ENCODE peak calls at places on chromosomes 3 and 15, in six cellular contexts. One of them, this sample, is unnamed. For H3K4me1, the result is how much of the 10 kb centered on the place peaks cover.

GRCh38 chr3:157232146-157232545 is 72.2 kb upstream of the CCNL1 start:
- DNase-seq in endothelial cell of umbilical vein: no peak
- DNase-seq in cardiac muscle cell: no peak
- DNase-seq in A673: no peak
- DNase-seq in tibial nerve: no peak
- DNase-seq in HAP-1: no peak
- DNase-seq in this sample: no peak

GRCh38 chr3:27326211-27326948 is 42.8 kb downstream of the NEK10 start:
- DNase-seq in endothelial cell of umbilical vein: peak
- DNase-seq in cardiac muscle cell: no peak
- DNase-seq in A673: no peak
- DNase-seq in tibial nerve: peak
- DNase-seq in HAP-1: no peak
- DNase-seq in this sample: no peak

GRCh38 chr15:49045691-49046112 is 544 bp downstream of the SECISBP2L start:
- DNase-seq in endothelial cell of umbilical vein: peak
- DNase-seq in cardiac muscle cell: peak
- DNase-seq in A673: peak
- DNase-seq in tibial nerve: peak
- DNase-seq in HAP-1: peak
- DNase-seq in this sample: peak

GRCh38 chr15:59140422-59141226 is 35.7 kb downstream of the CCNB2 start:
- DNase-seq in endothelial cell of umbilical vein: no peak
- DNase-seq in cardiac muscle cell: no peak
- DNase-seq in A673: no peak
- DNase-seq in tibial nerve: no peak
- DNase-seq in HAP-1: no peak
- DNase-seq in this sample: no peak

GRCh38 chr15:81363261-81363660 is 10.8 kb downstream of the TMC3 start:
- DNase-seq in endothelial cell of umbilical vein: no peak
- DNase-seq in cardiac muscle cell: no peak
- DNase-seq in A673: no peak
- DNase-seq in tibial nerve: no peak
- DNase-seq in HAP-1: no peak
- DNase-seq in this sample: no peak

GRCh38 chr3:181729071-181729915 is 17.6 kb downstream of the SOX2 start:
- DNase-seq in endothelial cell of umbilical vein: no peak
- DNase-seq in cardiac muscle cell: no peak
- DNase-seq in A673: no peak
- DNase-seq in tibial nerve: no peak
- DNase-seq in HAP-1: no peak
- DNase-seq in this sample: no peak

GRCh38 chr3:10189557-10190374 is 25.0 kb downstream of the IRAK2 start:
- DNase-seq in endothelial cell of umbilical vein: peak
- DNase-seq in cardiac muscle cell: no peak
- DNase-seq in A673: peak
- DNase-seq in tibial nerve: peak
- DNase-seq in HAP-1: no peak
- DNase-seq in this sample: peak

GRCh38 chr15:101150723-101151040 is 101.2 kb downstream of the CHSY1 start:
- DNase-seq in endothelial cell of umbilical vein: no peak
- DNase-seq in cardiac muscle cell: no peak
- DNase-seq in A673: no peak
- DNase-seq in tibial nerve: no peak
- DNase-seq in HAP-1: no peak
- DNase-seq in this sample: no peak

GRCh38 chr15:39887211-39887610 is 32.9 kb downstream of the GPR176 start:
- DNase-seq in endothelial cell of umbilical vein: no peak
- DNase-seq in cardiac muscle cell: no peak
- DNase-seq in A673: no peak
- DNase-seq in tibial nerve: no peak
- DNase-seq in HAP-1: no peak
- DNase-seq in this sample: no peak

GRCh38 chr3:14360123-14360881 is 42.1 kb upstream of the SLC6A6 start:
- DNase-seq in endothelial cell of umbilical vein: no peak
- DNase-seq in cardiac muscle cell: no peak
- DNase-seq in A673: no peak
- DNase-seq in tibial nerve: no peak
- DNase-seq in HAP-1: no peak
- DNase-seq in this sample: no peak

GRCh38 chr3:66428733-66429132 is 72.1 kb downstream of the LRIG1 start:
- DNase-seq in endothelial cell of umbilical vein: peak
- DNase-seq in cardiac muscle cell: no peak
- DNase-seq in A673: peak
- DNase-seq in tibial nerve: peak
- DNase-seq in HAP-1: no peak
- DNase-seq in this sample: peak

GRCh38 chr15:53506370-53506769 is 253.1 kb downstream of the WDR72 start:
- DNase-seq in endothelial cell of umbilical vein: no peak
- DNase-seq in cardiac muscle cell: no peak
- DNase-seq in A673: no peak
- DNase-seq in tibial nerve: no peak
- DNase-seq in HAP-1: no peak
- DNase-seq in this sample: no peak

GRCh38 chr15:100193277-100193860 is 148.4 kb downstream of the ADAMTS17 start:
- DNase-seq in endothelial cell of umbilical vein: no peak
- DNase-seq in cardiac muscle cell: no peak
- DNase-seq in A673: no peak
- DNase-seq in tibial nerve: no peak
- DNase-seq in HAP-1: no peak
- DNase-seq in this sample: no peak

GRCh38 chr15:88057836-88058235 is 198.7 kb downstream of the NTRK3 start:
- DNase-seq in endothelial cell of umbilical vein: no peak
- DNase-seq in cardiac muscle cell: no peak
- DNase-seq in A673: no peak
- DNase-seq in tibial nerve: no peak
- DNase-seq in HAP-1: no peak
- DNase-seq in this sample: no peak

GRCh38 chr3:48428088-48428862 is 1.6 kb downstream of the PLXNB1 start:
- DNase-seq in endothelial cell of umbilical vein: no peak
- DNase-seq in cardiac muscle cell: no peak
- DNase-seq in A673: no peak
- DNase-seq in tibial nerve: peak
- DNase-seq in HAP-1: peak
- DNase-seq in this sample: no peak

GRCh38 chr15:74322558-74323180 is 44.8 kb downstream of the CYP11A1 start:
- DNase-seq in endothelial cell of umbilical vein: peak
- DNase-seq in cardiac muscle cell: peak
- DNase-seq in A673: peak
- DNase-seq in tibial nerve: peak
- DNase-seq in HAP-1: peak
- DNase-seq in this sample: peak

GRCh38 chr3:43090238-43090637 is 15.6 kb downstream of the POMGNT2 start:
- DNase-seq in endothelial cell of umbilical vein: no peak
- DNase-seq in cardiac muscle cell: no peak
- DNase-seq in A673: no peak
- DNase-seq in tibial nerve: no peak
- DNase-seq in HAP-1: no peak
- DNase-seq in this sample: no peak

GRCh38 chr3:146100180-146100579 is 60.8 kb downstream of the PLOD2 start:
- DNase-seq in endothelial cell of umbilical vein: no peak
- DNase-seq in cardiac muscle cell: no peak
- DNase-seq in A673: no peak
- DNase-seq in tibial nerve: no peak
- DNase-seq in HAP-1: no peak
- DNase-seq in this sample: no peak

GRCh38 chr3:139811331-139811730 is 123.7 kb upstream of the CLSTN2 start:
- DNase-seq in endothelial cell of umbilical vein: no peak
- DNase-seq in cardiac muscle cell: no peak
- DNase-seq in A673: no peak
- DNase-seq in tibial nerve: no peak
- DNase-seq in HAP-1: no peak
- DNase-seq in this sample: no peak

GRCh38 chr3:153210660-153211059 is 48.6 kb downstream of the RAP2B start:
- DNase-seq in endothelial cell of umbilical vein: no peak
- DNase-seq in cardiac muscle cell: no peak
- DNase-seq in A673: no peak
- DNase-seq in tibial nerve: no peak
- DNase-seq in HAP-1: no peak
- DNase-seq in this sample: no peak

GRCh38 chr3:139113231-139113749 is 68.6 kb upstream of the PRR23C start:
- DNase-seq in endothelial cell of umbilical vein: no peak
- DNase-seq in cardiac muscle cell: no peak
- DNase-seq in A673: no peak
- DNase-seq in tibial nerve: no peak
- DNase-seq in HAP-1: no peak
- DNase-seq in this sample: no peak

GRCh38 chr15:68354923-68355322 is 77.0 kb downstream of the ITGA11 start:
- DNase-seq in endothelial cell of umbilical vein: no peak
- DNase-seq in cardiac muscle cell: no peak
- DNase-seq in A673: no peak
- DNase-seq in tibial nerve: no peak
- DNase-seq in HAP-1: no peak
- DNase-seq in this sample: no peak

GRCh38 chr3:151880326-151880725 is 6.9 kb downstream of the SUCNR1 start:
- DNase-seq in endothelial cell of umbilical vein: no peak
- DNase-seq in cardiac muscle cell: no peak
- DNase-seq in A673: no peak
- DNase-seq in tibial nerve: no peak
- DNase-seq in HAP-1: no peak
- DNase-seq in this sample: no peak

GRCh38 chr3:149214702-149215101 is 6.9 kb downstream of the CP start:
- DNase-seq in endothelial cell of umbilical vein: no peak
- DNase-seq in cardiac muscle cell: no peak
- DNase-seq in A673: no peak
- DNase-seq in tibial nerve: no peak
- DNase-seq in HAP-1: no peak
- DNase-seq in this sample: no peak

GRCh38 chr3:18422972-18423371 is 2.2 kb downstream of the SATB1 start:
- DNase-seq in endothelial cell of umbilical vein: no peak
- DNase-seq in cardiac muscle cell: no peak
- DNase-seq in A673: no peak
- DNase-seq in tibial nerve: no peak
- DNase-seq in HAP-1: no peak
- DNase-seq in this sample: no peak

DNA sequence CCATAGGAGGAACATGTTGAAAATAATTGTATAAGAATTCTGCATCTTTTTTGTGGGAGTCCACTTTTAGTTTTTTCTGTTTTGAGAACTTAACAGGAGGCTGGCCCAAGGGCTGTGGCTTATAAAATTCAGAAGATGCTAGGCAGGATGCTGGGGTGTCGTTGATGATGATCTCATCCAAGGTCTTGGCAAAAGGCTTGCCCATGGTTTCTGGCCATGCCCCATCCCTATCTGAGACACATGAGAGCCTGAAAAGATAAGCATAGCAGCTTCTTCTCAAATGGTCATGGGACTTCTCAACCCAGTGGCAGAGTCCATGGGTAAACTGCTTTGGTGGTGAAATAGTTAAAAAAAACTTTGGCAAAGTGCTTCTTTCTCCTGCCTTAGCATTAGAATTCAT is 35.2 kb downstream of the CMSS1 start:
- DNase-seq in endothelial cell of umbilical vein: no peak
- DNase-seq in cardiac muscle cell: no peak
- DNase-seq in A673: no peak
- DNase-seq in tibial nerve: no peak
- DNase-seq in HAP-1: no peak
- DNase-seq in this sample: no peak
- H3K4me1 ChIP-seq in endothelial cell of umbilical vein: under half
- H3K4me1 ChIP-seq in cardiac muscle cell: under half
- H3K4me1 ChIP-seq in A673: under half
- H3K4me1 ChIP-seq in tibial nerve: under half
- H3K4me1 ChIP-seq in HAP-1: under half
- H3K4me1 ChIP-seq in this sample: under half

DNA sequence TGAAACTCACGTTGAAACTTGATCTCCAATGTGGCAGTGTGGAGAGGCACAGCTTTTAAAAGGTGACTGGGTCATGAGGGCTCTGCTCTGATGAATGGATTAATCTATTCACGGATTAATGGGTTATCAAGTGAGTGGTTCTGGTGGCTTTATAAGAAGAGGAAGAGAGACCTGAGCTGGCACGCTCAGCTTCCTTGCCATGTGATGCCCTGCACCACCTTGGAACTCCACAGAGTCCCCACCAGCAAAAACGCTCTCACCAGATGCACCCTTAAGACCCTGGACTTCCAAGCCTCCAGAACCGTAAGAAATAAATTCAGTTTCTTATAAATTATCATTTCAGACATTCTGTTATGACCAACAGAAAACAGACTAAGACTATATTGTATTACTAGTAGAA is 2.6 kb downstream of the PPP1R2 start:
- DNase-seq in endothelial cell of umbilical vein: no peak
- DNase-seq in cardiac muscle cell: no peak
- DNase-seq in A673: no peak
- DNase-seq in tibial nerve: no peak
- DNase-seq in HAP-1: no peak
- DNase-seq in this sample: no peak
- H3K4me3 ChIP-seq in endothelial cell of umbilical vein: no peak
- H3K4me3 ChIP-seq in cardiac muscle cell: peak
- H3K4me3 ChIP-seq in A673: no peak
- H3K4me3 ChIP-seq in tibial nerve: no peak
- H3K4me3 ChIP-seq in HAP-1: no peak
- H3K4me3 ChIP-seq in this sample: no peak

GRCh38 chr3:185934726-185935464 is 2.9 kb downstream of the TRA2B start:
- DNase-seq in endothelial cell of umbilical vein: peak
- DNase-seq in cardiac muscle cell: no peak
- DNase-seq in A673: no peak
- DNase-seq in tibial nerve: no peak
- DNase-seq in HAP-1: no peak
- DNase-seq in this sample: no peak

GRCh38 chr3:185933374-185933950 is 4.4 kb downstream of the TRA2B start:
- DNase-seq in endothelial cell of umbilical vein: no peak
- DNase-seq in cardiac muscle cell: no peak
- DNase-seq in A673: no peak
- DNase-seq in tibial nerve: no peak
- DNase-seq in HAP-1: no peak
- DNase-seq in this sample: no peak

GRCh38 chr3:185931777-185932176 is 6.0 kb downstream of the TRA2B start:
- DNase-seq in endothelial cell of umbilical vein: peak
- DNase-seq in cardiac muscle cell: no peak
- DNase-seq in A673: no peak
- DNase-seq in tibial nerve: no peak
- DNase-seq in HAP-1: no peak
- DNase-seq in this sample: no peak

GRCh38 chr3:185930393-185931107 is 7.3 kb downstream of the TRA2B start:
- DNase-seq in endothelial cell of umbilical vein: peak
- DNase-seq in cardiac muscle cell: no peak
- DNase-seq in A673: no peak
- DNase-seq in tibial nerve: no peak
- DNase-seq in HAP-1: no peak
- DNase-seq in this sample: no peak

GRCh38 chr3:185932213-185932612 is 5.6 kb downstream of the TRA2B start:
- DNase-seq in endothelial cell of umbilical vein: peak
- DNase-seq in cardiac muscle cell: no peak
- DNase-seq in A673: no peak
- DNase-seq in tibial nerve: no peak
- DNase-seq in HAP-1: no peak
- DNase-seq in this sample: no peak
- H3K4me1 ChIP-seq in endothelial cell of umbilical vein: half or more
- H3K4me1 ChIP-seq in cardiac muscle cell: half or more
- H3K4me1 ChIP-seq in A673: half or more
- H3K4me1 ChIP-seq in tibial nerve: under half
- H3K4me1 ChIP-seq in HAP-1: half or more
- H3K4me1 ChIP-seq in this sample: under half

DNA sequence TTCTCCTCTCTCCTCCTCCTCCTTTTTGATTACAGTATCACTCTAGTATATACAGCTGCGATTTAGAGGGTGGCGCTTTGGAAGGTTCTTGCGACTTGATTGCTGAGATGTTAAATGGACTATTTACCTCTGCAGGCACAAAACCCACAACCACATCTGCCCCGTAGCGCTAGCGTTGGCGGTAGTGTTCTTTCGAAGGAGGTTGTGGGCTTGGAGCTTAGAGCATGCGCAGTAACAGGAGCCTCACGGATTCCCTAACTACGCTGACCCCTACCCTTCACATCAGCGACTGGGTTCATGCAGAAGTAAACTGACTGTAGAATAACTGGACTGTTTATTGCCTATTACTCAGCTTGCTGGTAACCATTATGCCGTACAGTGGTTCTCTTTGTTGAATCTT is 58.0 kb downstream of the CGGBP1 start:
- DNase-seq in endothelial cell of umbilical vein: peak
- DNase-seq in cardiac muscle cell: peak
- DNase-seq in A673: no peak
- DNase-seq in tibial nerve: no peak
- DNase-seq in HAP-1: no peak
- DNase-seq in this sample: no peak
- H3K4me3 ChIP-seq in endothelial cell of umbilical vein: no peak
- H3K4me3 ChIP-seq in cardiac muscle cell: peak
- H3K4me3 ChIP-seq in A673: no peak
- H3K4me3 ChIP-seq in tibial nerve: no peak
- H3K4me3 ChIP-seq in HAP-1: no peak
- H3K4me3 ChIP-seq in this sample: no peak

This sample was measured in prostate gland.